ENCODE peak calls at places on chromosomes 1 and 21, in seven cellular contexts. E is CD8-positive, alpha-beta memory T cell; O is kidney epithelial cell; K is cardiac muscle cell; V is neural progenitor cell; C is adipocyte; P is AG09309. S is an unnamed sample.

GRCh38 chr1:85259866-85260345 is 444 bp upstream of the C1orf52 start:
- DNase-seq in O (no peak), P (no peak), K (no peak), C (no peak), E (no peak), V (no peak), S (no peak)

GRCh38 chr1:94022471-94023189 is 98.3 kb downstream of the ABCA4 start:
- DNase-seq in K (no peak), E (no peak), V (no peak), C (peak; percentile 87), O (no peak), P (peak; percentile 89), S (no peak)

GRCh38 chr1:24438423-24438901 is 22.9 kb downstream of the NIPAL3 start:
- DNase-seq in P (no peak), E (no peak), O (no peak), K (no peak), C (peak; percentile 33), V (peak; percentile 56), S (no peak)

GRCh38 chr1:199859525-199859924 is 168.0 kb upstream of the NR5A2 start:
- DNase-seq in O (no peak), E (no peak), K (no peak), V (no peak), C (peak; percentile 88), P (peak; percentile 23), S (no peak)

GRCh38 chr1:115300087-115300856 is 37.8 kb downstream of the NGF start:
- DNase-seq in O (no peak), K (no peak), C (peak; percentile 76), P (no peak), E (no peak), V (no peak), S (no peak)

GRCh38 chr1:107141491-107142369 is 891 bp downstream of the NTNG1 start:
- DNase-seq in E (no peak), O (no peak), C (peak; percentile 92), V (peak; percentile 61), K (peak; percentile 73), P (peak; percentile 45), S (peak; percentile 26)

GRCh38 chr1:222124602-222125001 is 382.7 kb upstream of the DUSP10 start:
- DNase-seq in O (no peak), C (no peak), P (no peak), K (no peak), E (no peak), V (peak; percentile 29), S (no peak)

GRCh38 chr1:165862448-165862847 is 35.0 kb downstream of the UCK2 start:
- DNase-seq in E (no peak), V (no peak), K (no peak), O (no peak), C (no peak), P (no peak), S (peak; percentile 74)

GRCh38 chr1:209924386-209924785 is 13.6 kb upstream of the SYT14 start:
- DNase-seq in K (no peak), V (no peak), C (no peak), O (no peak), P (no peak), E (no peak), S (no peak)

GRCh38 chr1:158002630-158003408 is 9.4 kb downstream of the KIRREL1 start:
- DNase-seq in K (peak; percentile 38), P (no peak), O (peak; percentile 75), C (peak; percentile 68), V (peak; percentile 90), E (no peak), S (no peak)

GRCh38 chr1:116532698-116533424 is 38.0 kb downstream of the CD58 start:
- DNase-seq in C (no peak), P (no peak), O (no peak), K (no peak), V (no peak), E (no peak), S (no peak)

GRCh38 chr21:15379776-15380175 is 315.0 kb upstream of the NRIP1 start:
- DNase-seq in O (no peak), K (no peak), E (no peak), C (no peak), V (no peak), P (no peak), S (no peak)

GRCh38 chr1:58870298-58870676 is 86.4 kb upstream of the JUN start:
- DNase-seq in C (no peak), E (no peak), P (no peak), K (no peak), O (no peak), V (no peak), S (no peak)

GRCh38 chr21:15210235-15210678 is 145.5 kb upstream of the NRIP1 start:
- DNase-seq in O (no peak), V (peak; percentile 13), E (no peak), P (no peak), K (no peak), C (no peak), S (no peak)

GRCh38 chr1:97252076-97252475 is 530.5 kb downstream of the PTBP2 start:
- DNase-seq in O (no peak), C (peak; percentile 84), P (peak; percentile 90), E (no peak), V (no peak), K (no peak), S (no peak)

GRCh38 chr1:165364432-165365133 is 8.1 kb upstream of the LMX1A start:
- DNase-seq in E (no peak), C (peak; percentile 62), K (no peak), O (no peak), P (no peak), V (no peak), S (no peak)

GRCh38 chr21:29022141-29022540 is 2.3 kb upstream of the USP16 start:
- DNase-seq in E (no peak), C (no peak), V (no peak), K (no peak), O (no peak), P (no peak), S (no peak)

GRCh38 chr21:29018540-29018939 is 609 bp downstream of the RWDD2B start:
- DNase-seq in V (no peak), K (no peak), C (peak; percentile 30), E (no peak), P (no peak), O (no peak), S (no peak)

DNA sequence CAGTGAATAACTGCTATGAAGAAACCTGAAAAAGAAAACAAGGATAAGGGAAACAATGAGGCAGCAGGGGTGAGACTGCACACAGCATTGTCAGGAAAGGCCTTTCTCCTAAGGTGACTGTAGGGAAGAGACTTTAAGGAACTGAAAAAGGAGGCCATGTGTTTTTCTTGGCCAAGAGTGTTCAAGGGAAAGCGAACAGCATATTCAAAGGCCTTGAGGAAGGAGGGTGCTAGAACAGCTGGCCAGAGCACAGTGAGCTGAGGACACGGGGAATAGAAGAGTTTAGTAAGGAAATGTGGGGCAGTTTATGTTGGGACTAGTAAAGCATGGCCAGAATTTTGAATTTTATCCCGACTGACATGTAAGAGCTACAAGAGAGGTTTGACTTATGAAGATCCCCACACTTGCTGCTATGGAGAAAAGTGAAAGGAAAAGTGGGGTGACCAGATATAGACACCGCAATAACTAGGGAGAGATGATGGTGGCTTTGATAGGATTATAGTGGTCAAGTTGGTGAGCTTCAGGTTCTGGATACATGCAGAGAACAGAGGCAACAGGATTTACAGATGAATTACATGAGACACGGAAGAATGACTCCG is 1.4 kb downstream of the RWDD2B start:
- DNase-seq in K (no peak), C (no peak), O (no peak), P (no peak), V (no peak), E (no peak), S (no peak)
- H3K4me3 ChIP-seq in K (no peak overlapping the region), C (peak overlapping the region; percentile 91), O (peak overlapping the region; percentile 98), P (no peak overlapping the region), V (peak overlapping the region; percentile 80), E (peak overlapping the region; percentile 89), S (no peak overlapping the region)

GRCh38 chr1:181949500-181949899 is 112.0 kb downstream of the ZNF648 start:
- DNase-seq in O (no peak), P (no peak), V (no peak), K (no peak), C (no peak), E (no peak), S (peak; percentile 62)
- H3K4me3 ChIP-seq in O (no peak overlapping the region), P (no peak overlapping the region), V (no peak overlapping the region), K (no peak overlapping the region), C (no peak overlapping the region), E (no peak overlapping the region), S (no peak overlapping the region)

GRCh38 chr21:40672602-40673001 is 174.4 kb downstream of the DSCAM start:
- DNase-seq in O (no peak), C (no peak), P (no peak), E (no peak), V (no peak), K (no peak), S (no peak)
- H3K4me3 ChIP-seq in O (no peak overlapping the region), C (no peak overlapping the region), P (no peak overlapping the region), E (no peak overlapping the region), V (no peak overlapping the region), K (no peak overlapping the region), S (no peak overlapping the region)

GRCh38 chr1:40058453-40059291 is 18.1 kb downstream of the CAP1 start:
- DNase-seq in C (no peak), P (no peak), O (no peak), E (no peak), V (no peak), K (no peak), S (no peak)

GRCh38 chr1:40056519-40057309 is 16.2 kb downstream of the CAP1 start:
- DNase-seq in C (no peak), V (no peak), E (no peak), O (no peak), P (no peak), K (no peak), S (no peak)

GRCh38 chr1:40057310-40058030 is 16.9 kb downstream of the CAP1 start:
- DNase-seq in E (no peak), O (no peak), C (no peak), K (no peak), V (no peak), P (no peak), S (no peak)

GRCh38 chr1:40059292-40059959 is 18.9 kb downstream of the CAP1 start:
- DNase-seq in E (peak; percentile 12), O (peak; percentile 31), P (no peak), K (no peak), V (no peak), C (peak; percentile 29), S (peak; percentile 79)

GRCh38 chr1:40058097-40058452 is 17.5 kb downstream of the CAP1 start:
- DNase-seq in E (no peak), P (no peak), K (no peak), O (no peak), C (no peak), V (no peak), S (no peak)
- H3K4me3 ChIP-seq in E (peak overlapping the region; percentile 16), P (no peak overlapping the region), K (no peak overlapping the region), O (no peak overlapping the region), C (no peak overlapping the region), V (no peak overlapping the region), S (no peak overlapping the region)

GRCh38 chr1:65308781-65309316 is 494 bp upstream of the DNAJC6 start:
- DNase-seq in K (peak; percentile 6), V (no peak), C (no peak), P (no peak), E (no peak), O (no peak), S (no peak)
- H3K4me3 ChIP-seq in K (peak overlapping the region; percentile 61), V (peak overlapping the region; percentile 59), C (peak overlapping the region; percentile 78), P (peak overlapping the region; percentile 51), E (no peak overlapping the region), O (peak overlapping the region; percentile 44), S (no peak overlapping the region)

GRCh38 chr1:17926906-17927305 is 171.8 kb downstream of the ACTL8 start:
- DNase-seq in E (no peak), K (no peak), P (no peak), C (no peak), O (no peak), V (no peak), S (no peak)
- H3K4me3 ChIP-seq in E (no peak overlapping the region), K (no peak overlapping the region), P (no peak overlapping the region), C (no peak overlapping the region), O (no peak overlapping the region), V (no peak overlapping the region), S (no peak overlapping the region)

S was measured in Jurkat, Clone E6-1.